ENCODE peak calls at places on chromosomes 11 and 22, in six cellular contexts. V, P, C, S, D and M are unnamed samples.

GRCh38 chr22:47038206-47038835 is 275.9 kb downstream of the TBC1D22A start:
- DNase-seq in V (no peak), D (no peak), P (no peak), C (no peak), S (no peak), M (no peak)

GRCh38 chr11:304915-305833 is 2.4 kb upstream of the IFITM2 start:
- DNase-seq in V (peak), C (peak), D (peak), S (peak), P (no peak), M (peak)

GRCh38 chr11:64742940-64743590 is 877 bp downstream of the RASGRP2 start:
- DNase-seq in P (peak), V (peak), C (peak), S (peak), D (peak), M (peak)

GRCh38 chr22:27990879-27991278 is 71.8 kb upstream of the PITPNB start:
- DNase-seq in V (no peak), D (peak), S (peak), C (peak), P (peak), M (peak)

GRCh38 chr11:11057472-11057854 is 199.6 kb upstream of the ZBED5 start:
- DNase-seq in C (no peak), D (no peak), P (no peak), V (no peak), S (no peak), M (no peak)

GRCh38 chr22:17430298-17430900 is 61.1 kb downstream of the CECR2 start:
- DNase-seq in D (no peak), P (no peak), S (peak), C (no peak), V (no peak), M (no peak)

GRCh38 chr11:40185793-40186192 is 1273.7 kb downstream of the LRRC4C start:
- DNase-seq in V (no peak), P (no peak), D (no peak), S (no peak), C (no peak), M (no peak)

GRCh38 chr11:45082744-45083543 is 63.5 kb upstream of the PRDM11 start:
- DNase-seq in P (no peak), C (no peak), S (no peak), D (no peak), V (peak), M (no peak)

GRCh38 chr11:119474682-119475596 is 52.0 kb upstream of the THY1 start:
- DNase-seq in P (peak), C (peak), S (peak), V (peak), D (peak), M (peak)